ENCODE peak calls at places on chromosome 1, in five cellular contexts. One of them, this sample, is unnamed.

GRCh38 chr1:200153277-200154055 is 126.0 kb downstream of the NR5A2 start:
- DNase-seq in hippocampal formation: no peak
- DNase-seq in left ventricle myocardium inferior: no peak
- DNase-seq in mucosa of gallbladder: no peak
- DNase-seq in GM23248: no peak
- DNase-seq in this sample: no peak

GRCh38 chr1:93352376-93352775 is 6.7 kb downstream of the DR1 start:
- DNase-seq in hippocampal formation: no peak
- DNase-seq in left ventricle myocardium inferior: no peak
- DNase-seq in mucosa of gallbladder: no peak
- DNase-seq in GM23248: no peak
- DNase-seq in this sample: no peak

GRCh38 chr1:4394366-4394765 is 260.0 kb upstream of the AJAP1 start:
- DNase-seq in hippocampal formation: peak
- DNase-seq in left ventricle myocardium inferior: no peak
- DNase-seq in mucosa of gallbladder: no peak
- DNase-seq in GM23248: no peak
- DNase-seq in this sample: no peak

GRCh38 chr1:65317866-65318653 is 8.7 kb downstream of the DNAJC6 start:
- DNase-seq in hippocampal formation: no peak
- DNase-seq in left ventricle myocardium inferior: no peak
- DNase-seq in mucosa of gallbladder: no peak
- DNase-seq in GM23248: no peak
- DNase-seq in this sample: no peak

GRCh38 chr1:18060331-18060730 is 47.3 kb upstream of the IGSF21 start:
- DNase-seq in hippocampal formation: no peak
- DNase-seq in left ventricle myocardium inferior: no peak
- DNase-seq in mucosa of gallbladder: no peak
- DNase-seq in GM23248: no peak
- DNase-seq in this sample: no peak

GRCh38 chr1:96782861-96783260 is 61.3 kb downstream of the PTBP2 start:
- DNase-seq in hippocampal formation: no peak
- DNase-seq in left ventricle myocardium inferior: no peak
- DNase-seq in mucosa of gallbladder: no peak
- DNase-seq in GM23248: peak
- DNase-seq in this sample: no peak

GRCh38 chr1:171664976-171665375 is 12.5 kb upstream of the MYOC start:
- DNase-seq in hippocampal formation: no peak
- DNase-seq in left ventricle myocardium inferior: no peak
- DNase-seq in mucosa of gallbladder: no peak
- DNase-seq in GM23248: peak
- DNase-seq in this sample: no peak

GRCh38 chr1:226939439-226940028 is 560 bp upstream of the COQ8A start:
- DNase-seq in hippocampal formation: peak
- DNase-seq in left ventricle myocardium inferior: peak
- DNase-seq in mucosa of gallbladder: peak
- DNase-seq in GM23248: no peak
- DNase-seq in this sample: peak

GRCh38 chr1:45411510-45411899 is 71.3 kb upstream of the MUTYH start:
- DNase-seq in hippocampal formation: no peak
- DNase-seq in left ventricle myocardium inferior: no peak
- DNase-seq in mucosa of gallbladder: no peak
- DNase-seq in GM23248: no peak
- DNase-seq in this sample: no peak

GRCh38 chr1:2587071-2587859 is 688 bp downstream of the PRXL2B start:
- DNase-seq in hippocampal formation: peak
- DNase-seq in left ventricle myocardium inferior: no peak
- DNase-seq in mucosa of gallbladder: no peak
- DNase-seq in GM23248: peak
- DNase-seq in this sample: no peak

GRCh38 chr1:213295860-213296259 is 244.8 kb downstream of the RPS6KC1 start:
- DNase-seq in hippocampal formation: no peak
- DNase-seq in left ventricle myocardium inferior: no peak
- DNase-seq in mucosa of gallbladder: no peak
- DNase-seq in GM23248: no peak
- DNase-seq in this sample: no peak

GRCh38 chr1:221457706-221458429 is 284.0 kb downstream of the DUSP10 start:
- DNase-seq in hippocampal formation: no peak
- DNase-seq in left ventricle myocardium inferior: no peak
- DNase-seq in mucosa of gallbladder: no peak
- DNase-seq in GM23248: peak
- DNase-seq in this sample: no peak

GRCh38 chr1:46714976-46715375 is 3.9 kb downstream of the EFCAB14 start:
- DNase-seq in hippocampal formation: no peak
- DNase-seq in left ventricle myocardium inferior: no peak
- DNase-seq in mucosa of gallbladder: no peak
- DNase-seq in GM23248: no peak
- DNase-seq in this sample: no peak

This sample was measured in testis.